ENCODE peak calls at places on chromosomes 13 and 19, in ten cellular contexts. X is H1, R is HepG2, K is K562, A is mammary epithelial cell, J is fibroblast of lung, Y is Karpas-422, N is HCT116, G is astrocyte, L is colonic mucosa. W is an unnamed sample.

GRCh38 chr19:12880551-12881171 is 588 bp downstream of the DNASE2 start:
- DNase-seq in R (no peak), N (no peak), L (peak; percentile 39), G (peak; percentile 6), X (no peak), Y (peak; percentile 66), A (no peak), J (peak; percentile 17), K (no peak), W (no peak)

GRCh38 chr19:48837081-48837524 is 812 bp upstream of the HSD17B14 start:
- DNase-seq in X (peak; percentile 74), G (peak; percentile 82), L (peak; percentile 71), A (no peak), J (peak; percentile 77), Y (peak; percentile 97), N (peak; percentile 51), K (no peak), R (no peak), W (peak; percentile 99)

GRCh38 chr13:106467406-106468122 is 67.9 kb downstream of the EFNB2 start:
- DNase-seq in K (no peak), X (no peak), J (no peak), G (no peak), N (no peak), L (no peak), R (no peak), A (no peak), Y (no peak), W (peak; percentile 56)

GRCh38 chr19:19461671-19462622 is 53.4 kb downstream of the TSSK6 start:
- DNase-seq in R (peak; percentile 65), A (no peak), J (peak; percentile 70), K (peak; percentile 80), G (peak; percentile 27), L (peak; percentile 69), N (no peak), X (peak; percentile 78), Y (no peak), W (peak; percentile 94)

GRCh38 chr13:87259479-87260083 is 411.6 kb upstream of the SLITRK5 start:
- DNase-seq in A (no peak), X (no peak), L (no peak), Y (peak; percentile 75), R (peak; percentile 8), G (no peak), J (peak; percentile 12), N (peak; percentile 13), K (no peak), W (peak; percentile 79)

GRCh38 chr13:99501952-99502310 is 659 bp downstream of the TM9SF2 start:
- DNase-seq in Y (peak; percentile 70), R (no peak), K (no peak), X (no peak), L (peak; percentile 55), J (peak; percentile 23), N (no peak), G (peak; percentile 18), A (peak; percentile 23), W (no peak)

GRCh38 chr19:38730470-38730730 is 13.9 kb downstream of the CAPN12 start:
- DNase-seq in K (no peak), A (no peak), R (no peak), X (no peak), N (no peak), Y (no peak), L (no peak), J (no peak), G (no peak), W (no peak)

GRCh38 chr13:103009061-103009840 is 57.0 kb downstream of the SLC10A2 start:
- DNase-seq in G (no peak), X (no peak), J (no peak), N (no peak), Y (no peak), A (no peak), R (no peak), L (no peak), K (no peak), W (no peak)

GRCh38 chr19:35792888-35793287 is 17.5 kb downstream of the ARHGAP33 start:
- DNase-seq in A (no peak), N (no peak), X (no peak), J (no peak), K (no peak), Y (no peak), R (no peak), G (no peak), L (no peak), W (no peak)

GRCh38 chr19:35792312-35792711 is 16.9 kb downstream of the ARHGAP33 start:
- DNase-seq in J (no peak), G (no peak), K (no peak), A (no peak), Y (no peak), X (no peak), L (no peak), N (no peak), R (no peak), W (peak; percentile 40)

GRCh38 chr19:35797663-35798062 is 15.0 kb downstream of the PRODH2 start:
- DNase-seq in A (no peak), R (no peak), N (no peak), K (peak; percentile 27), X (no peak), Y (no peak), J (no peak), G (no peak), L (no peak), W (peak; percentile 77)

GRCh38 chr19:35793381-35794165 is 18.2 kb downstream of the ARHGAP33 start:
- DNase-seq in K (peak; percentile 37), A (no peak), L (no peak), N (no peak), X (no peak), J (no peak), R (no peak), G (no peak), Y (no peak), W (no peak)

DNA sequence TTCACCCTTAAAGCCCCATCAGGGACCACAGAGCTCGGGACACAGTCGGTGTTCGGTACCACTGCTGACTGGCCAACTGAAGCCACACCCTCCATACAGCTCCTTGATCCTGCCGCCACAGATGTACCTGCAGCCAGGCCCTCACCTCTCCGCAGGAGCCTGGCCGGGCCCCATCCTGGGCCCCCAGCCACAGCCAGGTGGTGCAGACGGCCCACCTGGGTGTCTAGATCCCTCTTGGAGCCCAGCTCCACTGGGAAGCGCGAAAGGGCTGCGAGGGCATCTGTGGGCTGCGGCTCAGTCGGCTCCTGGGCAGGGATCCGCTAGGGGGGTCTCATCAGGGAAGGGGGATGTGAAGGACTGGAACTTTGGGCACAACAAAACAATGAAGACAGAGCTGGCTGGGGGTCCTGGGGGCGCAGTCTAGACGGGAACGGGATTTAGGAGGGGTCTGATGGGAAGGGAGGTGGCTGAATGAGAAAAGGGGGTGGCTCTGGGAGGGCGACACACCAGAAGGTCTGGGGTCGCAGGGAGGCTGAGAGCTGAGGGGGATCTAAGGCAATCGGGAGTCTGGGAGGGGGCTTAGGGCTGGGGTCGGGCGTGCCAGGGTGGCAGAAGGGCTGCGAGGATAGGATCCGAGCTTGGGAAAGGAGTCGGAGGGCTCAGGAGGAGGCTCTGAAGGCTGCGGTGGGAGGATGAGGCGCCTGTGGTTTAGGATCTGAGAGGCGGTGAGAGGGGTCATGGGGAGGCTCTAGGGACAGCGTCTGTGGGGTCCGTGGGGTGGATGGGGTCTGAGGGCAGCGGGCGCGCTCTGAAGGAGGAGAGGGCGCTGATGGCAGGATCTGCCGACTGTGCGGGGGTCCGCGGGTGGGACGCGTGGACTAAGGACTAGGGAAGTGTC is 15.8 kb downstream of the PRODH2 start:
- DNase-seq in G (no peak), Y (no peak), R (no peak), A (no peak), J (no peak), K (no peak), N (no peak), L (no peak), X (no peak), W (peak; percentile 50)
- H3K4me3 ChIP-seq in G (no peak overlapping the region), Y (no peak overlapping the region), R (no peak overlapping the region), A (no peak overlapping the region), J (no peak overlapping the region), K (no peak overlapping the region), N (no peak overlapping the region), L (no peak overlapping the region), X (peak overlapping the region; percentile 22), W (no peak overlapping the region)

GRCh38 chr19:29662278-29662603 is 3.0 kb upstream of the PLEKHF1 start:
- DNase-seq in J (no peak), R (no peak), A (no peak), N (no peak), G (no peak), K (no peak), Y (no peak), X (no peak), L (no peak), W (no peak)
- H3K9ac ChIP-seq in J (peak overlapping the region; percentile 45), R (no peak overlapping the region), A (peak overlapping the region; percentile 60), N (peak overlapping the region; percentile 32), G (peak overlapping the region; percentile 77), K (peak overlapping the region; percentile 53), Y (no peak overlapping the region), X (no peak overlapping the region), L (no peak overlapping the region), W (no peak overlapping the region)

DNA sequence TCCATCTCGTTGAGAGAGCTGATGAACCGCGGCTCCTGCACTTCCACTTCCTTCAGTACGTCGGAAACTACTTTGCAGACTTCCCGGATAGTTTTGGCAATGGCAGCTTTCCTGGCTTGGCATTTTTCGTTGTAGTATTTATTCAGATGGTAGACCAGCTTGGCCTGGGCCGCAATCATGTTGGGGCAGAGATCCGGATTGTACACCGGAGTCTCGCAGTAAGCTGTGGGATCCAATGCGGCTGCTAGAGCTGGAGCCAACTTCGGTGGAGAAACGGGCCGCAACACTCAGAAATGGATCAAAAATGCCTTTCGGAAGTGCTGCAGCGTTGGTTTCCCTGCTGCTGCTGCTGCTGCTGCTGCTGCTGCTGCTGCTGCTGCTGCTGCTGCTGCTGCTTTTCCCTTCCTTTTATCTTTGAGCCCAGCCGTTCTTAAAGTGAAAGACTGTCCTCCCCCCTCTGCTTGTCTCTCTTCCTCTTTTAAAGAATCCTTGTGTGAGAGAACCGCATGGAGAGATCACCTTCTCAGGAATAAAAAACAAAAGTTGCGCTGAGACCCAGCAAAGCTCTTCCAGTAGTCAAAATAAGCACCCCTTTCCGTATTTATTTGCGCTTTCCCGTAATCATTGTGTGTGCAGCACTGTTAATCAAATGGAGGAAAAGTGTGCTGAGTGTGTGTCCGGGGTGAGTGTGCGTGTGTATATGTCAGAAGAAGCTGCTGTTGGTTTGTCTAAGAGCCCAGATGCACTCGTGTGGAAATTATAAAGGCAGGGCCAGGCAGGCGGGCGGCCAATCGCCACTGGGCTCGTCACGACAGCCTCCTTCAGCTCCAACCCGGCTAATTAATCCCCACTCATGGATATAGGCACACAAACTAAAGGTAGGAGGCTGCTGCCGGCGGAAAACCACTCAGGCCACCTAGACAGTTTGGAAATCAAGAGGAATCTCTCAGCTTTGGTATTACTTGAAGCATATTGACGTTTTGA is at the start of gene MAB21L1:
- DNase-seq in Y (peak; percentile 67), J (peak; percentile 52), N (no peak), G (peak; percentile 48), L (peak; percentile 25), R (no peak), K (no peak), A (peak; percentile 2), X (no peak), W (peak; percentile 68)
- H3K4me3 ChIP-seq in Y (peak within 1 kb of the TSS; percentile 71), J (peak within 1 kb of the TSS; percentile 75), N (no peak within 1 kb of the TSS), G (peak within 1 kb of the TSS; percentile 77), L (peak within 1 kb of the TSS; percentile 30), R (peak within 1 kb of the TSS; percentile 59), K (no peak within 1 kb of the TSS), A (peak within 1 kb of the TSS; percentile 46), X (peak within 1 kb of the TSS; percentile 44), W (peak within 1 kb of the TSS; percentile 81)

GRCh38 chr19:35154535-35155406 is at the start of gene FXYD5:
- DNase-seq in Y (peak; percentile 83), G (peak; percentile 70), K (peak; percentile 90), J (peak; percentile 69), X (no peak), R (no peak), L (peak; percentile 72), N (no peak), A (peak; percentile 66), W (peak; percentile 87)
- H3K9ac ChIP-seq in Y (peak within 1 kb of the TSS; percentile 92), G (peak within 1 kb of the TSS; percentile 93), K (peak within 1 kb of the TSS; percentile 89), J (peak within 1 kb of the TSS; percentile 68), X (no peak within 1 kb of the TSS), R (no peak within 1 kb of the TSS), L (peak within 1 kb of the TSS; percentile 74), N (peak within 1 kb of the TSS; percentile 93), A (peak within 1 kb of the TSS; percentile 68), W (peak within 1 kb of the TSS; percentile 15)

GRCh38 chr19:50657672-50658437 is 8.6 kb downstream of the C19orf81 start:
- DNase-seq in K (peak; percentile 97), J (peak; percentile 86), R (peak; percentile 44), N (peak; percentile 99), X (peak; percentile 98), A (peak; percentile 86), Y (peak; percentile 97), L (peak; percentile 55), G (peak; percentile 70), W (peak; percentile 100)
- H3K4me3 ChIP-seq in K (peak overlapping the region; percentile 66), J (peak overlapping the region; percentile 46), R (no peak overlapping the region), N (peak overlapping the region; percentile 81), X (peak overlapping the region; percentile 82), A (peak overlapping the region; percentile 5), Y (peak overlapping the region; percentile 60), L (no peak overlapping the region), G (no peak overlapping the region), W (peak overlapping the region; percentile 88)

W was measured in endodermal cell.